ENCODE peak calls at places on chromosomes 3 and 15, in six cellular contexts. O is Panc1; Z is renal cortical epithelial cell; C is body of pancreas; Q is activated naive CD8-positive, alpha-beta T cell treated with anti-CD3 and anti-CD28 coated beads, Interleukin-2, amount 50 U/mL, for 24 hours; A is iPS-NIHi11. D is an unnamed sample.
A peak's percentile ranks its signal among the peaks of the same experiment; 100 is the strongest.

GRCh38 chr15:45224596-45225217 is 27.3 kb upstream of the SLC28A2 start:
- DNase-seq in O (no peak), Z (no peak), C (no peak), Q (no peak), A (peak; percentile 23), D (no peak)

GRCh38 chr3:54967586-54968244 is 39.9 kb upstream of the LRTM1 start:
- DNase-seq in O (no peak), Z (peak; percentile 51), C (no peak), Q (no peak), A (no peak), D (no peak)

GRCh38 chr15:99114511-99115299 is 9.8 kb downstream of the SYNM start:
- DNase-seq in O (no peak), Z (no peak), C (no peak), Q (no peak), A (no peak), D (no peak)

GRCh38 chr3:159039286-159039685 is 237.4 kb downstream of the MFSD1 start:
- DNase-seq in O (no peak), Z (no peak), C (no peak), Q (no peak), A (no peak), D (no peak)

GRCh38 chr3:134294302-134294925 is 43.8 kb upstream of the RYK start:
- DNase-seq in O (no peak), Z (no peak), C (no peak), Q (peak; percentile 55), A (no peak), D (no peak)

GRCh38 chr3:194141415-194142155 is 5.6 kb downstream of the HES1 start:
- DNase-seq in O (no peak), Z (peak; percentile 92), C (peak; percentile 96), Q (peak; percentile 74), A (peak; percentile 90), D (no peak)

GRCh38 chr15:77075528-77075927 is 4.6 kb upstream of the TSPAN3 start:
- DNase-seq in O (no peak), Z (peak; percentile 43), C (peak; percentile 18), Q (no peak), A (no peak), D (no peak)

GRCh38 chr3:113354307-113354706 is 87.0 kb downstream of the CFAP44 start:
- DNase-seq in O (no peak), Z (peak; percentile 7), C (no peak), Q (no peak), A (no peak), D (no peak)

GRCh38 chr3:194389269-194389668 is 9.8 kb downstream of the GP5 start:
- DNase-seq in O (no peak), Z (no peak), C (no peak), Q (no peak), A (no peak), D (no peak)

GRCh38 chr15:45439521-45439931 is 61.2 kb upstream of the GATM start:
- DNase-seq in O (no peak), Z (peak; percentile 35), C (no peak), Q (no peak), A (no peak), D (no peak)

GRCh38 chr15:58212909-58213526 is 74.8 kb downstream of the AQP9 start:
- DNase-seq in O (no peak), Z (peak; percentile 53), C (peak; percentile 27), Q (no peak), A (peak; percentile 69), D (no peak)

GRCh38 chr3:169215953-169216352 is 447.6 kb downstream of the MECOM start:
- DNase-seq in O (no peak), Z (no peak), C (no peak), Q (no peak), A (no peak), D (no peak)

GRCh38 chr3:171654809-171655208 is 155.5 kb downstream of the PLD1 start:
- DNase-seq in O (no peak), Z (peak; percentile 15), C (peak; percentile 30), Q (no peak), A (peak; percentile 35), D (no peak)

GRCh38 chr3:126135056-126135397 is 45.4 kb downstream of the ALDH1L1 start:
- DNase-seq in O (no peak), Z (no peak), C (peak; percentile 0), Q (no peak), A (no peak), D (no peak)

GRCh38 chr15:41465822-41466421 is 27.8 kb upstream of the ITPKA start:
- DNase-seq in O (peak; percentile 82), Z (peak; percentile 66), C (peak; percentile 32), Q (no peak), A (peak; percentile 59), D (no peak)

GRCh38 chr3:152909180-152909883 is 74.4 kb downstream of the P2RY1 start:
- DNase-seq in O (no peak), Z (peak; percentile 13), C (peak; percentile 10), Q (no peak), A (no peak), D (no peak)

GRCh38 chr15:61410656-61411055 is 181.6 kb upstream of the RORA start:
- DNase-seq in O (no peak), Z (no peak), C (no peak), Q (no peak), A (no peak), D (no peak)

GRCh38 chr15:25717116-25717755 is 145.9 kb downstream of the ATP10A start:
- DNase-seq in O (no peak), Z (no peak), C (no peak), Q (no peak), A (no peak), D (no peak)

GRCh38 chr15:61584410-61584809 is 355.3 kb upstream of the RORA start:
- DNase-seq in O (no peak), Z (peak; percentile 2), C (no peak), Q (no peak), A (no peak), D (no peak)

GRCh38 chr3:107578523-107578922 is 55.8 kb downstream of the BBX start:
- DNase-seq in O (no peak), Z (no peak), C (no peak), Q (no peak), A (no peak), D (no peak)

GRCh38 chr15:78889000-78889399 is 16.3 kb downstream of the MORF4L1 start:
- DNase-seq in O (no peak), Z (no peak), C (no peak), Q (no peak), A (no peak), D (no peak)

GRCh38 chr3:176032043-176032442 is 1165.2 kb downstream of the TBL1XR1 start:
- DNase-seq in O (no peak), Z (no peak), C (no peak), Q (no peak), A (no peak), D (no peak)

GRCh38 chr15:46681901-46682300 is 1035.4 kb upstream of the SEMA6D start:
- DNase-seq in O (no peak), Z (no peak), C (no peak), Q (no peak), A (no peak), D (no peak)

GRCh38 chr15:48859426-48859825 is 18.5 kb upstream of the EID1 start:
- DNase-seq in O (no peak), Z (no peak), C (no peak), Q (no peak), A (no peak), D (no peak)